ENCODE peak calls at places on chromosomes 6 and 20, in ten cellular contexts. One of them, this sample, is unnamed.

GRCh38 chr6:146357578-146358340 is 185.9 kb upstream of the RAB32 start:
- DNase-seq in GM23338: no peak
- DNase-seq in astrocyte: peak; percentile 98
- DNase-seq in ascending aorta: no peak
- DNase-seq in T-helper 17 cell: no peak
- DNase-seq in retina: no peak
- DNase-seq in cerebellum: no peak
- DNase-seq in neural crest cell: no peak
- DNase-seq in stimulated activated CD4-positive, alpha-beta T cell treated with anti-CD3 and anti-CD28 coated beads, Interleukin-1b, Interleukin-23, amount 100 ng/mL, for 4 hours: no peak
- DNase-seq in astrocyte of the spinal cord: peak; percentile 90
- DNase-seq in this sample: no peak

GRCh38 chr6:23180504-23181293 is 611.3 kb downstream of the HDGFL1 start:
- DNase-seq in GM23338: peak; percentile 6
- DNase-seq in astrocyte: peak; percentile 86
- DNase-seq in ascending aorta: no peak
- DNase-seq in T-helper 17 cell: no peak
- DNase-seq in retina: peak; percentile 89
- DNase-seq in cerebellum: peak; percentile 88
- DNase-seq in neural crest cell: peak; percentile 5
- DNase-seq in stimulated activated CD4-positive, alpha-beta T cell treated with anti-CD3 and anti-CD28 coated beads, Interleukin-1b, Interleukin-23, amount 100 ng/mL, for 4 hours: no peak
- DNase-seq in astrocyte of the spinal cord: peak; percentile 86
- DNase-seq in this sample: peak; percentile 96

GRCh38 chr20:58839474-58839874 is 11.2 kb downstream of the GNAS-AS1 start:
- DNase-seq in GM23338: peak; percentile 74
- DNase-seq in astrocyte: no peak
- DNase-seq in ascending aorta: no peak
- DNase-seq in T-helper 17 cell: no peak
- DNase-seq in retina: peak; percentile 75
- DNase-seq in cerebellum: peak; percentile 23
- DNase-seq in neural crest cell: peak; percentile 42
- DNase-seq in stimulated activated CD4-positive, alpha-beta T cell treated with anti-CD3 and anti-CD28 coated beads, Interleukin-1b, Interleukin-23, amount 100 ng/mL, for 4 hours: peak; percentile 27
- DNase-seq in astrocyte of the spinal cord: peak; percentile 26
- DNase-seq in this sample: no peak

GRCh38 chr20:51497542-51498467 is 44.7 kb downstream of the NFATC2 start:
- DNase-seq in GM23338: no peak
- DNase-seq in astrocyte: peak; percentile 49
- DNase-seq in ascending aorta: no peak
- DNase-seq in T-helper 17 cell: peak; percentile 31
- DNase-seq in retina: no peak
- DNase-seq in cerebellum: no peak
- DNase-seq in neural crest cell: peak; percentile 20
- DNase-seq in stimulated activated CD4-positive, alpha-beta T cell treated with anti-CD3 and anti-CD28 coated beads, Interleukin-1b, Interleukin-23, amount 100 ng/mL, for 4 hours: no peak
- DNase-seq in astrocyte of the spinal cord: no peak
- DNase-seq in this sample: no peak

GRCh38 chr20:53413188-53413631 is 180.4 kb downstream of the ZNF217 start:
- DNase-seq in GM23338: peak; percentile 94
- DNase-seq in astrocyte: no peak
- DNase-seq in ascending aorta: no peak
- DNase-seq in T-helper 17 cell: peak; percentile 13
- DNase-seq in retina: no peak
- DNase-seq in cerebellum: no peak
- DNase-seq in neural crest cell: no peak
- DNase-seq in stimulated activated CD4-positive, alpha-beta T cell treated with anti-CD3 and anti-CD28 coated beads, Interleukin-1b, Interleukin-23, amount 100 ng/mL, for 4 hours: peak; percentile 15
- DNase-seq in astrocyte of the spinal cord: no peak
- DNase-seq in this sample: no peak

GRCh38 chr6:34798057-34798456 is 6.2 kb downstream of the BLTP3A start:
- DNase-seq in GM23338: no peak
- DNase-seq in astrocyte: no peak
- DNase-seq in ascending aorta: no peak
- DNase-seq in T-helper 17 cell: no peak
- DNase-seq in retina: no peak
- DNase-seq in cerebellum: no peak
- DNase-seq in neural crest cell: no peak
- DNase-seq in stimulated activated CD4-positive, alpha-beta T cell treated with anti-CD3 and anti-CD28 coated beads, Interleukin-1b, Interleukin-23, amount 100 ng/mL, for 4 hours: no peak
- DNase-seq in astrocyte of the spinal cord: no peak
- DNase-seq in this sample: no peak

GRCh38 chr20:57429579-57430202 is 38.5 kb downstream of the RBM38 start:
- DNase-seq in GM23338: no peak
- DNase-seq in astrocyte: peak; percentile 64
- DNase-seq in ascending aorta: no peak
- DNase-seq in T-helper 17 cell: no peak
- DNase-seq in retina: no peak
- DNase-seq in cerebellum: no peak
- DNase-seq in neural crest cell: no peak
- DNase-seq in stimulated activated CD4-positive, alpha-beta T cell treated with anti-CD3 and anti-CD28 coated beads, Interleukin-1b, Interleukin-23, amount 100 ng/mL, for 4 hours: no peak
- DNase-seq in astrocyte of the spinal cord: peak; percentile 23
- DNase-seq in this sample: no peak

GRCh38 chr6:115456848-115457247 is 603.8 kb downstream of the FRK start:
- DNase-seq in GM23338: peak; percentile 61
- DNase-seq in astrocyte: no peak
- DNase-seq in ascending aorta: no peak
- DNase-seq in T-helper 17 cell: no peak
- DNase-seq in retina: no peak
- DNase-seq in cerebellum: no peak
- DNase-seq in neural crest cell: no peak
- DNase-seq in stimulated activated CD4-positive, alpha-beta T cell treated with anti-CD3 and anti-CD28 coated beads, Interleukin-1b, Interleukin-23, amount 100 ng/mL, for 4 hours: no peak
- DNase-seq in astrocyte of the spinal cord: no peak
- DNase-seq in this sample: no peak

GRCh38 chr6:77740380-77740779 is 87.5 kb downstream of the MEI4 start:
- DNase-seq in GM23338: peak; percentile 3
- DNase-seq in astrocyte: peak; percentile 2
- DNase-seq in ascending aorta: no peak
- DNase-seq in T-helper 17 cell: no peak
- DNase-seq in retina: no peak
- DNase-seq in cerebellum: no peak
- DNase-seq in neural crest cell: no peak
- DNase-seq in stimulated activated CD4-positive, alpha-beta T cell treated with anti-CD3 and anti-CD28 coated beads, Interleukin-1b, Interleukin-23, amount 100 ng/mL, for 4 hours: no peak
- DNase-seq in astrocyte of the spinal cord: peak; percentile 26
- DNase-seq in this sample: no peak

GRCh38 chr20:49594143-49594928 is 26.4 kb upstream of the PTGIS start:
- DNase-seq in GM23338: no peak
- DNase-seq in astrocyte: peak; percentile 74
- DNase-seq in ascending aorta: peak; percentile 87
- DNase-seq in T-helper 17 cell: no peak
- DNase-seq in retina: no peak
- DNase-seq in cerebellum: no peak
- DNase-seq in neural crest cell: no peak
- DNase-seq in stimulated activated CD4-positive, alpha-beta T cell treated with anti-CD3 and anti-CD28 coated beads, Interleukin-1b, Interleukin-23, amount 100 ng/mL, for 4 hours: peak; percentile 21
- DNase-seq in astrocyte of the spinal cord: peak; percentile 62
- DNase-seq in this sample: no peak

GRCh38 chr6:13761361-13762036 is 49.9 kb upstream of the RANBP9 start:
- DNase-seq in GM23338: no peak
- DNase-seq in astrocyte: peak; percentile 25
- DNase-seq in ascending aorta: no peak
- DNase-seq in T-helper 17 cell: no peak
- DNase-seq in retina: no peak
- DNase-seq in cerebellum: no peak
- DNase-seq in neural crest cell: no peak
- DNase-seq in stimulated activated CD4-positive, alpha-beta T cell treated with anti-CD3 and anti-CD28 coated beads, Interleukin-1b, Interleukin-23, amount 100 ng/mL, for 4 hours: no peak
- DNase-seq in astrocyte of the spinal cord: no peak
- DNase-seq in this sample: no peak

GRCh38 chr6:53290547-53291510 is 57.9 kb downstream of the ELOVL5 start:
- DNase-seq in GM23338: no peak
- DNase-seq in astrocyte: no peak
- DNase-seq in ascending aorta: no peak
- DNase-seq in T-helper 17 cell: no peak
- DNase-seq in retina: no peak
- DNase-seq in cerebellum: no peak
- DNase-seq in neural crest cell: no peak
- DNase-seq in stimulated activated CD4-positive, alpha-beta T cell treated with anti-CD3 and anti-CD28 coated beads, Interleukin-1b, Interleukin-23, amount 100 ng/mL, for 4 hours: no peak
- DNase-seq in astrocyte of the spinal cord: no peak
- DNase-seq in this sample: no peak